ENCODE peak calls at places on chromosome 1, in eight cellular contexts. One of them, this sample, is unnamed.

GRCh38 chr1:21292991-21293536 is 2.8 kb upstream of the ECE1 start:
- DNase-seq in foreskin melanocyte: no peak
- DNase-seq in fibroblast of pulmonary artery: no peak
- DNase-seq in GM18507: peak; percentile 44
- DNase-seq in adrenal gland: no peak
- DNase-seq in stimulated activated naive CD8-positive, alpha-beta T cell treated with anti-CD3 and anti-CD28 coated beads, Interleukin-15, Interleukin-2, amounts not matched to agents 100 U/mL and 50 U/mL, for 24 hours: peak; percentile 73
- DNase-seq in stimulated activated CD4-positive, alpha-beta T cell treated with anti-CD3 and anti-CD28 coated beads, TNF-alpha, amount 100 ng/mL, for 48 hours: peak; percentile 42
- DNase-seq in adipocyte: no peak
- DNase-seq in this sample: peak; percentile 56

GRCh38 chr1:168893359-168893791 is 164.4 kb upstream of the DPT start:
- DNase-seq in foreskin melanocyte: no peak
- DNase-seq in fibroblast of pulmonary artery: peak; percentile 32
- DNase-seq in GM18507: no peak
- DNase-seq in adrenal gland: no peak
- DNase-seq in stimulated activated naive CD8-positive, alpha-beta T cell treated with anti-CD3 and anti-CD28 coated beads, Interleukin-15, Interleukin-2, amounts not matched to agents 100 U/mL and 50 U/mL, for 24 hours: no peak
- DNase-seq in stimulated activated CD4-positive, alpha-beta T cell treated with anti-CD3 and anti-CD28 coated beads, TNF-alpha, amount 100 ng/mL, for 48 hours: no peak
- DNase-seq in adipocyte: peak; percentile 1
- DNase-seq in this sample: no peak

GRCh38 chr1:221632072-221632471 is 109.8 kb downstream of the DUSP10 start:
- DNase-seq in foreskin melanocyte: no peak
- DNase-seq in fibroblast of pulmonary artery: no peak
- DNase-seq in GM18507: no peak
- DNase-seq in adrenal gland: no peak
- DNase-seq in stimulated activated naive CD8-positive, alpha-beta T cell treated with anti-CD3 and anti-CD28 coated beads, Interleukin-15, Interleukin-2, amounts not matched to agents 100 U/mL and 50 U/mL, for 24 hours: no peak
- DNase-seq in stimulated activated CD4-positive, alpha-beta T cell treated with anti-CD3 and anti-CD28 coated beads, TNF-alpha, amount 100 ng/mL, for 48 hours: no peak
- DNase-seq in adipocyte: no peak
- DNase-seq in this sample: no peak

GRCh38 chr1:201916649-201917249 is 28.1 kb downstream of the SHISA4 start:
- DNase-seq in foreskin melanocyte: no peak
- DNase-seq in fibroblast of pulmonary artery: peak; percentile 87
- DNase-seq in GM18507: no peak
- DNase-seq in adrenal gland: peak; percentile 93
- DNase-seq in stimulated activated naive CD8-positive, alpha-beta T cell treated with anti-CD3 and anti-CD28 coated beads, Interleukin-15, Interleukin-2, amounts not matched to agents 100 U/mL and 50 U/mL, for 24 hours: peak; percentile 19
- DNase-seq in stimulated activated CD4-positive, alpha-beta T cell treated with anti-CD3 and anti-CD28 coated beads, TNF-alpha, amount 100 ng/mL, for 48 hours: no peak
- DNase-seq in adipocyte: peak; percentile 88
- DNase-seq in this sample: no peak

GRCh38 chr1:171909711-171910110 is 68.4 kb downstream of the DNM3 start:
- DNase-seq in foreskin melanocyte: peak; percentile 87
- DNase-seq in fibroblast of pulmonary artery: no peak
- DNase-seq in GM18507: no peak
- DNase-seq in adrenal gland: no peak
- DNase-seq in stimulated activated naive CD8-positive, alpha-beta T cell treated with anti-CD3 and anti-CD28 coated beads, Interleukin-15, Interleukin-2, amounts not matched to agents 100 U/mL and 50 U/mL, for 24 hours: no peak
- DNase-seq in stimulated activated CD4-positive, alpha-beta T cell treated with anti-CD3 and anti-CD28 coated beads, TNF-alpha, amount 100 ng/mL, for 48 hours: no peak
- DNase-seq in adipocyte: no peak
- DNase-seq in this sample: no peak

GRCh38 chr1:182092336-182092735 is 30.8 kb upstream of the ZNF648 start:
- DNase-seq in foreskin melanocyte: no peak
- DNase-seq in fibroblast of pulmonary artery: peak; percentile 34
- DNase-seq in GM18507: no peak
- DNase-seq in adrenal gland: no peak
- DNase-seq in stimulated activated naive CD8-positive, alpha-beta T cell treated with anti-CD3 and anti-CD28 coated beads, Interleukin-15, Interleukin-2, amounts not matched to agents 100 U/mL and 50 U/mL, for 24 hours: no peak
- DNase-seq in stimulated activated CD4-positive, alpha-beta T cell treated with anti-CD3 and anti-CD28 coated beads, TNF-alpha, amount 100 ng/mL, for 48 hours: no peak
- DNase-seq in adipocyte: peak; percentile 54
- DNase-seq in this sample: no peak

GRCh38 chr1:34128186-34128889 is 36.7 kb downstream of the CSMD2 start:
- DNase-seq in foreskin melanocyte: no peak
- DNase-seq in fibroblast of pulmonary artery: no peak
- DNase-seq in GM18507: no peak
- DNase-seq in adrenal gland: no peak
- DNase-seq in stimulated activated naive CD8-positive, alpha-beta T cell treated with anti-CD3 and anti-CD28 coated beads, Interleukin-15, Interleukin-2, amounts not matched to agents 100 U/mL and 50 U/mL, for 24 hours: no peak
- DNase-seq in stimulated activated CD4-positive, alpha-beta T cell treated with anti-CD3 and anti-CD28 coated beads, TNF-alpha, amount 100 ng/mL, for 48 hours: no peak
- DNase-seq in adipocyte: no peak
- DNase-seq in this sample: no peak

GRCh38 chr1:187244623-187245022 is 415.9 kb downstream of the PLA2G4A start:
- DNase-seq in foreskin melanocyte: no peak
- DNase-seq in fibroblast of pulmonary artery: peak; percentile 11
- DNase-seq in GM18507: no peak
- DNase-seq in adrenal gland: no peak
- DNase-seq in stimulated activated naive CD8-positive, alpha-beta T cell treated with anti-CD3 and anti-CD28 coated beads, Interleukin-15, Interleukin-2, amounts not matched to agents 100 U/mL and 50 U/mL, for 24 hours: no peak
- DNase-seq in stimulated activated CD4-positive, alpha-beta T cell treated with anti-CD3 and anti-CD28 coated beads, TNF-alpha, amount 100 ng/mL, for 48 hours: no peak
- DNase-seq in adipocyte: no peak
- DNase-seq in this sample: no peak

GRCh38 chr1:1082239-1083180 is 8.4 kb upstream of the RNF223 start:
- DNase-seq in foreskin melanocyte: no peak
- DNase-seq in fibroblast of pulmonary artery: no peak
- DNase-seq in GM18507: no peak
- DNase-seq in adrenal gland: no peak
- DNase-seq in stimulated activated naive CD8-positive, alpha-beta T cell treated with anti-CD3 and anti-CD28 coated beads, Interleukin-15, Interleukin-2, amounts not matched to agents 100 U/mL and 50 U/mL, for 24 hours: peak; percentile 3
- DNase-seq in stimulated activated CD4-positive, alpha-beta T cell treated with anti-CD3 and anti-CD28 coated beads, TNF-alpha, amount 100 ng/mL, for 48 hours: no peak
- DNase-seq in adipocyte: no peak
- DNase-seq in this sample: no peak

GRCh38 chr1:69483219-69483618 is 84.5 kb upstream of the LRRC7 start:
- DNase-seq in foreskin melanocyte: no peak
- DNase-seq in fibroblast of pulmonary artery: no peak
- DNase-seq in GM18507: no peak
- DNase-seq in adrenal gland: no peak
- DNase-seq in stimulated activated naive CD8-positive, alpha-beta T cell treated with anti-CD3 and anti-CD28 coated beads, Interleukin-15, Interleukin-2, amounts not matched to agents 100 U/mL and 50 U/mL, for 24 hours: no peak
- DNase-seq in stimulated activated CD4-positive, alpha-beta T cell treated with anti-CD3 and anti-CD28 coated beads, TNF-alpha, amount 100 ng/mL, for 48 hours: no peak
- DNase-seq in adipocyte: no peak
- DNase-seq in this sample: no peak

GRCh38 chr1:21939650-21940374 is 2.7 kb upstream of the HSPG2 start:
- DNase-seq in foreskin melanocyte: peak; percentile 100
- DNase-seq in fibroblast of pulmonary artery: peak; percentile 97
- DNase-seq in GM18507: no peak
- DNase-seq in adrenal gland: peak; percentile 92
- DNase-seq in stimulated activated naive CD8-positive, alpha-beta T cell treated with anti-CD3 and anti-CD28 coated beads, Interleukin-15, Interleukin-2, amounts not matched to agents 100 U/mL and 50 U/mL, for 24 hours: no peak
- DNase-seq in stimulated activated CD4-positive, alpha-beta T cell treated with anti-CD3 and anti-CD28 coated beads, TNF-alpha, amount 100 ng/mL, for 48 hours: no peak
- DNase-seq in adipocyte: peak; percentile 98
- DNase-seq in this sample: no peak

GRCh38 chr1:63042278-63042677 is 258.3 kb downstream of the ATG4C start:
- DNase-seq in foreskin melanocyte: no peak
- DNase-seq in fibroblast of pulmonary artery: no peak
- DNase-seq in GM18507: no peak
- DNase-seq in adrenal gland: no peak
- DNase-seq in stimulated activated naive CD8-positive, alpha-beta T cell treated with anti-CD3 and anti-CD28 coated beads, Interleukin-15, Interleukin-2, amounts not matched to agents 100 U/mL and 50 U/mL, for 24 hours: no peak
- DNase-seq in stimulated activated CD4-positive, alpha-beta T cell treated with anti-CD3 and anti-CD28 coated beads, TNF-alpha, amount 100 ng/mL, for 48 hours: no peak
- DNase-seq in adipocyte: no peak
- DNase-seq in this sample: no peak

GRCh38 chr1:153343040-153343681 is 5.5 kb downstream of the PGLYRP4 start:
- DNase-seq in foreskin melanocyte: no peak
- DNase-seq in fibroblast of pulmonary artery: no peak
- DNase-seq in GM18507: no peak
- DNase-seq in adrenal gland: no peak
- DNase-seq in stimulated activated naive CD8-positive, alpha-beta T cell treated with anti-CD3 and anti-CD28 coated beads, Interleukin-15, Interleukin-2, amounts not matched to agents 100 U/mL and 50 U/mL, for 24 hours: no peak
- DNase-seq in stimulated activated CD4-positive, alpha-beta T cell treated with anti-CD3 and anti-CD28 coated beads, TNF-alpha, amount 100 ng/mL, for 48 hours: no peak
- DNase-seq in adipocyte: no peak
- DNase-seq in this sample: no peak

GRCh38 chr1:230515451-230516145 is 89.5 kb upstream of the PGBD5 start:
- DNase-seq in foreskin melanocyte: no peak
- DNase-seq in fibroblast of pulmonary artery: no peak
- DNase-seq in GM18507: no peak
- DNase-seq in adrenal gland: no peak
- DNase-seq in stimulated activated naive CD8-positive, alpha-beta T cell treated with anti-CD3 and anti-CD28 coated beads, Interleukin-15, Interleukin-2, amounts not matched to agents 100 U/mL and 50 U/mL, for 24 hours: no peak
- DNase-seq in stimulated activated CD4-positive, alpha-beta T cell treated with anti-CD3 and anti-CD28 coated beads, TNF-alpha, amount 100 ng/mL, for 48 hours: no peak
- DNase-seq in adipocyte: no peak
- DNase-seq in this sample: no peak

GRCh38 chr1:77143529-77144121 is 75.6 kb downstream of the PIGK start:
- DNase-seq in foreskin melanocyte: no peak
- DNase-seq in fibroblast of pulmonary artery: peak; percentile 30
- DNase-seq in GM18507: no peak
- DNase-seq in adrenal gland: no peak
- DNase-seq in stimulated activated naive CD8-positive, alpha-beta T cell treated with anti-CD3 and anti-CD28 coated beads, Interleukin-15, Interleukin-2, amounts not matched to agents 100 U/mL and 50 U/mL, for 24 hours: no peak
- DNase-seq in stimulated activated CD4-positive, alpha-beta T cell treated with anti-CD3 and anti-CD28 coated beads, TNF-alpha, amount 100 ng/mL, for 48 hours: no peak
- DNase-seq in adipocyte: peak; percentile 59
- DNase-seq in this sample: no peak

GRCh38 chr1:208192989-208193388 is 51.2 kb downstream of the PLXNA2 start:
- DNase-seq in foreskin melanocyte: no peak
- DNase-seq in fibroblast of pulmonary artery: peak; percentile 85
- DNase-seq in GM18507: no peak
- DNase-seq in adrenal gland: no peak
- DNase-seq in stimulated activated naive CD8-positive, alpha-beta T cell treated with anti-CD3 and anti-CD28 coated beads, Interleukin-15, Interleukin-2, amounts not matched to agents 100 U/mL and 50 U/mL, for 24 hours: no peak
- DNase-seq in stimulated activated CD4-positive, alpha-beta T cell treated with anti-CD3 and anti-CD28 coated beads, TNF-alpha, amount 100 ng/mL, for 48 hours: no peak
- DNase-seq in adipocyte: peak; percentile 92
- DNase-seq in this sample: no peak

GRCh38 chr1:45263132-45263531 is 56.7 kb upstream of the ZSWIM5 start:
- DNase-seq in foreskin melanocyte: no peak
- DNase-seq in fibroblast of pulmonary artery: peak; percentile 11
- DNase-seq in GM18507: no peak
- DNase-seq in adrenal gland: no peak
- DNase-seq in stimulated activated naive CD8-positive, alpha-beta T cell treated with anti-CD3 and anti-CD28 coated beads, Interleukin-15, Interleukin-2, amounts not matched to agents 100 U/mL and 50 U/mL, for 24 hours: no peak
- DNase-seq in stimulated activated CD4-positive, alpha-beta T cell treated with anti-CD3 and anti-CD28 coated beads, TNF-alpha, amount 100 ng/mL, for 48 hours: no peak
- DNase-seq in adipocyte: no peak
- DNase-seq in this sample: no peak

GRCh38 chr1:22309572-22309971 is 142.1 kb upstream of the ZBTB40 start:
- DNase-seq in foreskin melanocyte: no peak
- DNase-seq in fibroblast of pulmonary artery: no peak
- DNase-seq in GM18507: no peak
- DNase-seq in adrenal gland: no peak
- DNase-seq in stimulated activated naive CD8-positive, alpha-beta T cell treated with anti-CD3 and anti-CD28 coated beads, Interleukin-15, Interleukin-2, amounts not matched to agents 100 U/mL and 50 U/mL, for 24 hours: no peak
- DNase-seq in stimulated activated CD4-positive, alpha-beta T cell treated with anti-CD3 and anti-CD28 coated beads, TNF-alpha, amount 100 ng/mL, for 48 hours: no peak
- DNase-seq in adipocyte: no peak
- DNase-seq in this sample: no peak

GRCh38 chr1:161313554-161314200 is 504 bp upstream of the SDHC start:
- DNase-seq in foreskin melanocyte: no peak
- DNase-seq in fibroblast of pulmonary artery: no peak
- DNase-seq in GM18507: no peak
- DNase-seq in adrenal gland: no peak
- DNase-seq in stimulated activated naive CD8-positive, alpha-beta T cell treated with anti-CD3 and anti-CD28 coated beads, Interleukin-15, Interleukin-2, amounts not matched to agents 100 U/mL and 50 U/mL, for 24 hours: no peak
- DNase-seq in stimulated activated CD4-positive, alpha-beta T cell treated with anti-CD3 and anti-CD28 coated beads, TNF-alpha, amount 100 ng/mL, for 48 hours: no peak
- DNase-seq in adipocyte: no peak
- DNase-seq in this sample: no peak